ENCODE peak calls at places on chromosomes 13 and 19, in ten cellular contexts. A is CD8-positive, alpha-beta T cell; T is lower lobe of right lung; F is keratinocyte; E is fibroblast of lung; M is Peyer's patch; W is GM23338; H is heart right ventricle; P is transverse colon; Q is body of pancreas. S is an unnamed sample.

GRCh38 chr19:13396256-13397080 is 109.8 kb downstream of the CACNA1A start:
- DNase-seq in A (no peak), T (peak; percentile 54), F (peak; percentile 4), E (peak; percentile 63), M (no peak), W (peak; percentile 97), H (peak; percentile 27), P (peak; percentile 15), Q (peak; percentile 50), S (no peak)

GRCh38 chr19:7333198-7334118 is 15.3 kb upstream of the ARHGEF18 start:
- DNase-seq in A (no peak), T (no peak), F (no peak), E (peak; percentile 14), M (no peak), W (no peak), H (no peak), P (no peak), Q (peak; percentile 28), S (no peak)

GRCh38 chr13:112664501-112665203 is 25.2 kb upstream of the ATP11A start:
- DNase-seq in A (no peak), T (peak; percentile 36), F (peak; percentile 35), E (no peak), M (no peak), W (no peak), H (no peak), P (no peak), Q (no peak), S (no peak)

GRCh38 chr19:56273563-56274117 is 1.1 kb downstream of the EDDM13 start:
- DNase-seq in A (no peak), T (no peak), F (no peak), E (peak; percentile 48), M (no peak), W (no peak), H (no peak), P (no peak), Q (no peak), S (no peak)

GRCh38 chr19:41327499-41328156 is 17.7 kb downstream of the CCDC97 start:
- DNase-seq in A (peak; percentile 68), T (peak; percentile 95), F (peak; percentile 61), E (peak; percentile 69), M (peak; percentile 84), W (peak; percentile 67), H (peak; percentile 79), P (peak; percentile 88), Q (peak; percentile 88), S (peak; percentile 94)

GRCh38 chr19:43534811-43535761 is 2.1 kb downstream of the ZNF575 start:
- DNase-seq in A (no peak), T (peak; percentile 63), F (no peak), E (peak; percentile 61), M (peak; percentile 67), W (peak; percentile 95), H (peak; percentile 74), P (peak; percentile 64), Q (peak; percentile 79), S (peak; percentile 77)

GRCh38 chr13:59112375-59112774 is 1051.4 kb downstream of the DIAPH3 start:
- DNase-seq in A (no peak), T (no peak), F (no peak), E (peak; percentile 100), M (no peak), W (no peak), H (no peak), P (peak; percentile 11), Q (no peak), S (peak; percentile 29)

GRCh38 chr13:47539317-47539716 is 461.8 kb downstream of the SUCLA2 start:
- DNase-seq in A (no peak), T (no peak), F (no peak), E (no peak), M (no peak), W (no peak), H (no peak), P (no peak), Q (no peak), S (no peak)

GRCh38 chr19:49664171-49665070 is 1.2 kb downstream of the IRF3 start:
- DNase-seq in A (peak; percentile 89), T (peak; percentile 93), F (peak; percentile 77), E (peak; percentile 68), M (peak; percentile 97), W (peak; percentile 98), H (peak; percentile 91), P (peak; percentile 94), Q (peak; percentile 92), S (peak; percentile 96)
- H3K4me3 ChIP-seq in A (peak overlapping the region; percentile 86), T (peak overlapping the region; percentile 99), F (peak overlapping the region; percentile 61), E (peak overlapping the region; percentile 77), M (peak overlapping the region; percentile 64), W (peak overlapping the region; percentile 70), H (peak overlapping the region; percentile 77), P (peak overlapping the region; percentile 63), Q (peak overlapping the region; percentile 9), S (peak overlapping the region; percentile 68)

GRCh38 chr19:38361633-38362075 is 12.7 kb upstream of the PSMD8 start:
- DNase-seq in A (peak; percentile 40), T (peak; percentile 87), F (peak; percentile 41), E (peak; percentile 71), M (peak; percentile 83), W (peak; percentile 99), H (peak; percentile 79), P (peak; percentile 79), Q (peak; percentile 78), S (peak; percentile 77)
- TF ChIP-seq CTCF in A (peak; percentile 16), T (no peak), F (no peak), E (no peak), M (peak; percentile 42), W (no peak), H (no peak), P (peak; percentile 36), Q (peak; percentile 11), S (no peak)

GRCh38 chr19:16365300-16365996 is 40.8 kb downstream of the KLF2 start:
- DNase-seq in A (no peak), T (peak; percentile 40), F (no peak), E (no peak), M (no peak), W (no peak), H (no peak), P (no peak), Q (no peak), S (peak; percentile 53)

GRCh38 chr19:16368385-16369305 is 44.0 kb downstream of the KLF2 start:
- DNase-seq in A (peak; percentile 64), T (peak; percentile 27), F (no peak), E (no peak), M (no peak), W (no peak), H (no peak), P (no peak), Q (no peak), S (peak; percentile 61)

GRCh38 chr19:16366056-16366432 is 41.4 kb downstream of the KLF2 start:
- DNase-seq in A (no peak), T (peak; percentile 33), F (no peak), E (no peak), M (no peak), W (no peak), H (no peak), P (no peak), Q (no peak), S (no peak)

GRCh38 chr19:16367269-16367683 is 42.6 kb downstream of the KLF2 start:
- DNase-seq in A (peak; percentile 46), T (peak; percentile 54), F (no peak), E (no peak), M (no peak), W (no peak), H (no peak), P (no peak), Q (no peak), S (no peak)

DNA sequence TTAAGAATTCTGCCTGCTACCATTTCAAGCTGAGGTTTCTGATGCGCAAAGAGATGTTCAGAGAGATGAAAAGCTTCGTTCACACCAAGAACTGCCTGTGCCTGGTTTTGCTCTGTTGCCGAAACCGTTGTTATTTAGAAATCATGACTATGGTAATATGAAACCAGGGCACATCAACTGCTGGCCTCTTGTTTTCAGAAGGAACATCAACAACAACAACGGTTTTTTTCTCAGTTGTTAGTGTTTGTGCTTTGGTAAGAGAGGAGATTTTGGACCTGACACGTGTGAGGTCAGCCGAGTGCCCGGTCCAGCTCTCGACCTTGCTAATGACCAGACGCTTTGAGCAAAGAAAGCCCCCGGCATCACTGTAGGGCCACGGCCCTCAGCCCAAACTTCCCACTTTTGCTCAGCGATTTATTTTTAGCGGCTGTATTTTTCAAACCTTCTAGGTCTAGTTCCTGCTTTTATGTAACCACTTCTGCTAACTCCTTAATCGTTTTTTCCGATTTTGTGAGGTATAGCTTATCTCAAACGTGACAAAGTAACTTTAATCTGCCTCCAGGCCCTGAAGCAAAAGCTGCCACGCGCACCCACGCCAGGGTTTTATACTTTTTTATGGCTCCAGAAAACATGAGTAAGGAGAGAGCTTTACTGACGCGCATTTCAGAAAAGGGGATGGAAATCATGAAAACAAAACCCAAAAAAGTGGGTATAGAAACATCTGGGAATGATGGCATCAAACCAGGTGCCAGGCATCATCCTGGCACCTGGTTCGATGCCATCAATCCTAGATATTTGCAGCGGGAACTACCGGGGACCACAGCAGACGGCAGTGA is 42.0 kb downstream of the KLF2 start:
- DNase-seq in A (no peak), T (peak; percentile 51), F (no peak), E (no peak), M (peak; percentile 42), W (peak; percentile 53), H (no peak), P (no peak), Q (no peak), S (peak; percentile 54)
- H3K4me1 ChIP-seq in A (peaks cover 94% of the 10 kb centered on the region), T (peaks cover 54% of the 10 kb centered on the region), F (peaks cover 10% of the 10 kb centered on the region), E (peaks cover 2% of the 10 kb centered on the region), M (peaks cover 54% of the 10 kb centered on the region), W (peaks cover 8% of the 10 kb centered on the region), H (peaks cover 74% of the 10 kb centered on the region), P (peaks cover 18% of the 10 kb centered on the region), Q (peaks cover 27% of the 10 kb centered on the region), S (peaks cover 41% of the 10 kb centered on the region)

GRCh38 chr19:2079865-2080301 is 16.2 kb downstream of the MOB3A start:
- DNase-seq in A (no peak), T (no peak), F (no peak), E (no peak), M (no peak), W (no peak), H (no peak), P (no peak), Q (no peak), S (peak; percentile 53)

GRCh38 chr19:2081873-2082810 is 14.0 kb downstream of the MOB3A start:
- DNase-seq in A (peak; percentile 49), T (peak; percentile 85), F (no peak), E (no peak), M (no peak), W (no peak), H (no peak), P (peak; percentile 64), Q (no peak), S (peak; percentile 79)

GRCh38 chr19:2084993-2085720 is 11.0 kb downstream of the MOB3A start:
- DNase-seq in A (peak; percentile 92), T (peak; percentile 91), F (no peak), E (peak; percentile 46), M (peak; percentile 63), W (no peak), H (peak; percentile 59), P (peak; percentile 88), Q (peak; percentile 49), S (peak; percentile 82)

GRCh38 chr19:2080336-2080988 is 15.7 kb downstream of the MOB3A start:
- DNase-seq in A (no peak), T (no peak), F (no peak), E (no peak), M (no peak), W (no peak), H (no peak), P (no peak), Q (no peak), S (peak; percentile 46)

GRCh38 chr19:2083174-2083854 is 12.8 kb downstream of the MOB3A start:
- DNase-seq in A (peak; percentile 62), T (no peak), F (no peak), E (no peak), M (no peak), W (no peak), H (no peak), P (peak; percentile 64), Q (no peak), S (peak; percentile 82)
- H3K4me3 ChIP-seq in A (peak overlapping the region; percentile 82), T (peak overlapping the region; percentile 52), F (no peak overlapping the region), E (no peak overlapping the region), M (peak overlapping the region; percentile 36), W (no peak overlapping the region), H (peak overlapping the region; percentile 11), P (peak overlapping the region; percentile 18), Q (no peak overlapping the region), S (no peak overlapping the region)